ENCODE peak calls at places on chromosomes 1 and 21, in four cellular contexts. J is cardiac fibroblast, P is heart right ventricle, W is caudate nucleus. A is an unnamed sample.
A peak's percentile ranks its signal among the peaks of the same experiment; 100 is the strongest.

GRCh38 chr1:113086551-113086950 is 13.6 kb downstream of the LRIG2 start:
- DNase-seq in J (no peak), P (no peak), W (no peak), A (no peak)

GRCh38 chr1:4741876-4742423 is 87.5 kb downstream of the AJAP1 start:
- DNase-seq in J (no peak), P (no peak), W (no peak), A (no peak)

GRCh38 chr1:29361686-29362085 is 125.4 kb downstream of the PTPRU start:
- DNase-seq in J (no peak), P (no peak), W (no peak), A (no peak)

GRCh38 chr1:115677570-115677969 is 35.8 kb downstream of the VANGL1 start:
- DNase-seq in J (no peak), P (no peak), W (no peak), A (no peak)

GRCh38 chr1:45355683-45356082 is 15.4 kb upstream of the MUTYH start:
- DNase-seq in J (no peak), P (no peak), W (no peak), A (no peak)

GRCh38 chr21:35006248-35006647 is 42.9 kb downstream of the RUNX1 start:
- DNase-seq in J (no peak), P (no peak), W (no peak), A (no peak)

GRCh38 chr1:51719146-51719545 is 102.3 kb downstream of the OSBPL9 start:
- DNase-seq in J (no peak), P (no peak), W (no peak), A (no peak)

GRCh38 chr1:3226664-3227371 is 157.8 kb downstream of the PRDM16 start:
- DNase-seq in J (no peak), P (no peak), W (no peak), A (no peak)

GRCh38 chr1:42851420-42851819 is 5.0 kb downstream of the ZNF691 start:
- DNase-seq in J (no peak), P (no peak), W (no peak), A (no peak)

GRCh38 chr1:230250061-230250460 is 176.1 kb downstream of the PGBD5 start:
- DNase-seq in J (no peak), P (no peak), W (no peak), A (no peak)

GRCh38 chr1:168236836-168237611 is 11.2 kb downstream of the SFT2D2 start:
- DNase-seq in J (no peak), P (no peak), W (no peak), A (no peak)

GRCh38 chr1:238360474-238360873 is 469.8 kb upstream of the ZP4 start:
- DNase-seq in J (no peak), P (no peak), W (no peak), A (no peak)

GRCh38 chr1:207007352-207008033 is 25.1 kb downstream of the C1orf116 start:
- DNase-seq in J (peak; percentile 96), P (no peak), W (no peak), A (no peak)

GRCh38 chr1:239307886-239308285 is 78.5 kb upstream of the CHRM3 start:
- DNase-seq in J (no peak), P (no peak), W (no peak), A (no peak)

GRCh38 chr1:59500970-59501742 is 204.3 kb downstream of the FGGY start:
- DNase-seq in J (peak; percentile 42), P (no peak), W (no peak), A (no peak)

GRCh38 chr21:17462276-17462981 is 50.4 kb upstream of the CXADR start:
- DNase-seq in J (peak; percentile 67), P (no peak), W (no peak), A (no peak)

GRCh38 chr1:237895630-237896029 is 4.9 kb upstream of the ZP4 start:
- DNase-seq in J (no peak), P (no peak), W (no peak), A (no peak)

GRCh38 chr1:221874285-221875003 is 132.6 kb upstream of the DUSP10 start:
- DNase-seq in J (no peak), P (no peak), W (no peak), A (no peak)

GRCh38 chr1:36322085-36322785 is 1.2 kb downstream of the EVA1B start:
- DNase-seq in J (peak; percentile 45), P (no peak), W (no peak), A (no peak)

GRCh38 chr1:17890815-17891191 is 135.7 kb downstream of the ACTL8 start:
- DNase-seq in J (no peak), P (no peak), W (no peak), A (no peak)

GRCh38 chr1:1082239-1083180 is 8.4 kb upstream of the RNF223 start:
- DNase-seq in J (no peak), P (peak; percentile 16), W (no peak), A (no peak)

GRCh38 chr1:147243228-147243685 is 773 bp downstream of the CHD1L start:
- DNase-seq in J (no peak), P (peak; percentile 37), W (no peak), A (no peak)

GRCh38 chr1:164604541-164604940 is 45.6 kb downstream of the PBX1 start:
- DNase-seq in J (peak; percentile 61), P (no peak), W (no peak), A (no peak)

GRCh38 chr1:36517415-36517814 is 34.7 kb upstream of the CSF3R start:
- DNase-seq in J (no peak), P (no peak), W (no peak), A (no peak)

GRCh38 chr1:209375681-209376360 is 207.7 kb upstream of the CAMK1G start:
- DNase-seq in J (peak; percentile 56), P (no peak), W (no peak), A (no peak)

GRCh38 chr1:79364896-79365295 is 358.4 kb upstream of the ADGRL4 start:
- DNase-seq in J (peak; percentile 22), P (no peak), W (no peak), A (no peak)

GRCh38 chr1:202662081-202662480 is 48.2 kb downstream of the SYT2 start:
- DNase-seq in J (no peak), P (no peak), W (no peak), A (no peak)

GRCh38 chr1:116710326-116711060 is 43.0 kb upstream of the IGSF3 start:
- DNase-seq in J (no peak), P (no peak), W (no peak), A (no peak)

GRCh38 chr1:164561461-164561860 is 2.5 kb downstream of the PBX1 start:
- DNase-seq in J (peak; percentile 50), P (no peak), W (no peak), A (no peak)

GRCh38 chr1:111726311-111726710 is 12.9 kb downstream of the INKA2 start:
- DNase-seq in J (no peak), P (no peak), W (no peak), A (no peak)

GRCh38 chr1:230174765-230175747 is 108.0 kb downstream of the GALNT2 start:
- DNase-seq in J (no peak), P (no peak), W (no peak), A (no peak)

GRCh38 chr1:203751051-203751450 is 13.9 kb upstream of the LAX1 start:
- DNase-seq in J (peak; percentile 60), P (no peak), W (no peak), A (no peak)

GRCh38 chr21:35102488-35103407 is 53.6 kb upstream of the RUNX1 start:
- DNase-seq in J (no peak), P (peak; percentile 25), W (peak; percentile 5), A (no peak)

GRCh38 chr21:35628331-35628730 is 432.0 kb downstream of the SETD4 start:
- DNase-seq in J (no peak), P (no peak), W (no peak), A (no peak)

GRCh38 chr1:1616045-1616821 is 933 bp downstream of the MIB2 start:
- DNase-seq in J (peak; percentile 19), P (peak; percentile 62), W (no peak), A (no peak)

GRCh38 chr1:20964540-20965484 is 177.7 kb upstream of the HP1BP3 start:
- DNase-seq in J (no peak), P (no peak), W (no peak), A (peak; percentile 19)

GRCh38 chr1:53892911-53893310 is 1.1 kb upstream of the DIO1 start:
- DNase-seq in J (no peak), P (no peak), W (no peak), A (no peak)

GRCh38 chr1:171802207-171802606 is 20.7 kb downstream of the METTL13 start:
- DNase-seq in J (no peak), P (no peak), W (no peak), A (no peak)

GRCh38 chr1:59071289-59071688 is 225.6 kb upstream of the FGGY start:
- DNase-seq in J (no peak), P (no peak), W (no peak), A (peak; percentile 91)

A was measured in LNCaP clone FGC.